ENCODE peak calls at places on chromosomes 13 and 19, in four cellular contexts. X is H1, H is GM12878, I is HepG2. Q is an unnamed sample.

GRCh38 chr13:98399756-98400155 is 177.2 kb downstream of the STK24 start:
- DNase-seq in I (no peak), H (no peak), X (no peak), Q (no peak)

GRCh38 chr19:3146677-3147100 is 10.9 kb downstream of the GNA15 start:
- DNase-seq in X (no peak), H (no peak), I (peak), Q (peak)

GRCh38 chr19:2722541-2723344 is 1.6 kb upstream of the DIRAS1 start:
- DNase-seq in I (no peak), H (no peak), X (no peak), Q (no peak)

GRCh38 chr19:8174706-8175105 is 25.3 kb upstream of the FBN3 start:
- DNase-seq in H (no peak), X (no peak), I (no peak), Q (no peak)

GRCh38 chr13:44470623-44471562 is 97.3 kb downstream of the SERP2 start:
- DNase-seq in H (no peak), I (peak), X (no peak), Q (no peak)

GRCh38 chr13:28753208-28753892 is 34.6 kb upstream of the SLC46A3 start:
- DNase-seq in H (no peak), X (no peak), I (peak), Q (peak)

GRCh38 chr13:91174886-91175501 is 172.5 kb upstream of the MIR17HG start:
- DNase-seq in H (no peak), X (no peak), I (no peak), Q (no peak)

GRCh38 chr13:23799945-23800344 is 89.3 kb downstream of the MIPEP start:
- DNase-seq in I (no peak), X (no peak), H (peak), Q (no peak)

GRCh38 chr19:12783226-12783848 is 7.9 kb upstream of the JUNB start:
- DNase-seq in I (no peak), X (no peak), H (no peak), Q (no peak)

GRCh38 chr13:43492281-43492680 is 294.5 kb downstream of the ENOX1 start:
- DNase-seq in H (no peak), X (no peak), I (no peak), Q (no peak)

GRCh38 chr13:103238441-103238840 is 172.2 kb upstream of the SLC10A2 start:
- DNase-seq in X (no peak), H (no peak), I (no peak), Q (no peak)

GRCh38 chr13:20127263-20127562 is 33.6 kb downstream of the GJA3 start:
- DNase-seq in H (no peak), X (no peak), I (peak), Q (no peak)

GRCh38 chr19:2041686-2042484 is 9.2 kb downstream of the MKNK2 start:
- DNase-seq in I (no peak), X (peak), H (peak), Q (peak)

GRCh38 chr19:46384396-46384795 is 29.0 kb downstream of the CCDC8 start:
- DNase-seq in X (no peak), H (no peak), I (no peak), Q (no peak)

GRCh38 chr13:50396001-50396400 is 380.8 kb downstream of the KCNRG start:
- DNase-seq in H (no peak), I (no peak), X (no peak), Q (no peak)

GRCh38 chr19:13938361-13939027 is at the start of gene PODNL1:
- DNase-seq in X (no peak), H (no peak), I (no peak), Q (no peak)

GRCh38 chr19:4647676-4648644 is 8.6 kb downstream of the TNFAIP8L1 start:
- DNase-seq in X (no peak), H (no peak), I (no peak), Q (no peak)

GRCh38 chr13:35714096-35714495 is 237.6 kb upstream of the MAB21L1 start:
- DNase-seq in X (no peak), H (no peak), I (no peak), Q (no peak)

GRCh38 chr13:84607614-84608013 is 725.3 kb upstream of the SLITRK1 start:
- DNase-seq in I (no peak), H (no peak), X (no peak), Q (no peak)

GRCh38 chr13:53206455-53206854 is 177.8 kb downstream of the OLFM4 start:
- DNase-seq in X (no peak), I (no peak), H (no peak), Q (no peak)

GRCh38 chr13:39531646-39532045 is 71.3 kb downstream of the LHFPL6 start:
- DNase-seq in X (no peak), I (no peak), H (no peak), Q (no peak)

DNA sequence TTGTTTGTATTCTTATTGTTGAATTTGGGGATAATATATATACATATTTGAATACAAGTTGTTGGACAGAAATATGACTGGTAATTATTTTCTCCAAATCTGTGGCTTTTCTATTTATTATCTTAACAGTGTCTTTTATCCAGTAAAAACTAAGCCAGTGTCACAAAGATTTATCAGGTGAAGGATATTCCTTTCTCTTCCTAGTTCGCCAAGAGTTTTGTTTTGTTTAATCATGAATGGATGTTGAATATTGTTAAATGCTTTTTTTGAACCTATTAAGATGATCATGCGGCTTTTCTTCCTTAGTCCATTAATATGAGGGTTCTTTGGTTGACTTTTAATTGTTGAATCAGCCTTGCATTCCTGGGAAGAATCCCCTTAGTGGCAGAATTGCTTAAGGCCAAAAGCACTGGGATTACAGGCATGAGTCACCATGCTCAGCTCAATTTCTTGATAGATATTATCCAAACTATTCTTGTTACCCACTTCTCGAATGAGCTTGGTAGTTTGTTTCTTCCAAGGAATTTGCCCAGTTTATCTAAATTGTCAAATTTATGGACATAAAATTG is 53.3 kb downstream of the TEX26 start:
- DNase-seq in H (no peak), I (no peak), X (no peak), Q (no peak)
- TF ChIP-seq ZNF274 in H (no peak), I (no peak), X (no peak), Q (no peak)

DNA sequence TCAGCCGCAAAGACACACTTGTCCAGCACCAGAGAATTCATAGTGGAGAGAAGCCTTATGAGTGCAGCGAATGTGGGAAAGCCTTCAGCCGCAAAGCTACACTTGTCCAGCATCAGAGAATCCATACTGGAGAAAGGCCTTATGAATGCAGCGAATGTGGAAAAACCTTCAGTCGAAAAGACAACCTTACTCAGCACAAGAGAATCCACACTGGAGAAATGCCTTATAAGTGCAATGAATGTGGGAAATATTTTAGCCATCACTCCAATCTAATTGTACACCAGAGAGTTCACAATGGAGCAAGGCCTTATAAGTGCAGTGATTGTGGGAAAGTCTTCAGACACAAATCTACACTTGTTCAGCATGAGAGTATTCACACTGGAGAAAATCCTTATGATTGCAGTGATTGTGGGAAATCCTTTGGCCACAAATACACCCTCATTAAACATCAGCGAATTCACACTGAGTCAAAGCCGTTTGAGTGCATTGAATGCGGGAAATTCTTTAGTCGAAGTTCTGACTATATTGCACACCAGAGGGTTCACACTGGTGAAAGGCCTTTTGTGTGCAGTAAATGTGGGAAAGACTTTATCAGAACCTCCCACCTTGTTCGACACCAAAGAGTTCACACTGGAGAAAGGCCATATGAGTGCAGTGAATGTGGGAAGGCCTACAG is 6.8 kb downstream of the ZNF134 start:
- DNase-seq in H (no peak), I (no peak), X (no peak), Q (no peak)
- TF ChIP-seq SUZ12 in H (no peak), I (no peak), X (no peak), Q (no peak)

GRCh38 chr19:53874384-53874995 is 6.8 kb downstream of the MYADM start:
- DNase-seq in H (no peak), I (no peak), X (no peak), Q (no peak)
- TF ChIP-seq ZNF274 in H (no peak), I (no peak), X (no peak), Q (no peak)

DNA sequence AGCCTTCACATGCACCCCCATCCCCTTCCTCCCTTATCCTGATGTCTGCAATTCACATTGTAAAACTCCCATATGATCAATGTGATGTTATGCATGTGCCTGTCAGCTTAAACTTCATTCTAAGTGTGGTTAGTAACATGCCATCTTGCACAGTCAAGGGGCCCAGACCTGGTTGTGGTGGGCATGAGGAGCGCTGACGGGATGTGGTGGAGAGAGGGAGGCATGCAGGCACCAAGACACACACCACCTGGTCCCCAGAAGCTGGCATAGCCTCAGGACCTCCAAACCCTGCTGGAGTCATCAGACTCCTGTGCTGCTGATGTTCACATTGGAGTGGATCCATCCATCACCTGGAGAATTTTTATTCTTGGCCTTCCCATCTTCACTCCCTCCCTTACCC is 90.5 kb upstream of the ABCC4 start:
- DNase-seq in I (no peak), X (no peak), H (no peak), Q (no peak)
- TF ChIP-seq SUZ12 in I (no peak), X (no peak), H (no peak), Q (no peak)

GRCh38 chr19:31613683-31614219 is 264.5 kb upstream of the TSHZ3 start:
- DNase-seq in H (no peak), X (no peak), I (no peak), Q (no peak)
- TF ChIP-seq ZNF274 in H (no peak), X (no peak), I (no peak), Q (no peak)

DNA sequence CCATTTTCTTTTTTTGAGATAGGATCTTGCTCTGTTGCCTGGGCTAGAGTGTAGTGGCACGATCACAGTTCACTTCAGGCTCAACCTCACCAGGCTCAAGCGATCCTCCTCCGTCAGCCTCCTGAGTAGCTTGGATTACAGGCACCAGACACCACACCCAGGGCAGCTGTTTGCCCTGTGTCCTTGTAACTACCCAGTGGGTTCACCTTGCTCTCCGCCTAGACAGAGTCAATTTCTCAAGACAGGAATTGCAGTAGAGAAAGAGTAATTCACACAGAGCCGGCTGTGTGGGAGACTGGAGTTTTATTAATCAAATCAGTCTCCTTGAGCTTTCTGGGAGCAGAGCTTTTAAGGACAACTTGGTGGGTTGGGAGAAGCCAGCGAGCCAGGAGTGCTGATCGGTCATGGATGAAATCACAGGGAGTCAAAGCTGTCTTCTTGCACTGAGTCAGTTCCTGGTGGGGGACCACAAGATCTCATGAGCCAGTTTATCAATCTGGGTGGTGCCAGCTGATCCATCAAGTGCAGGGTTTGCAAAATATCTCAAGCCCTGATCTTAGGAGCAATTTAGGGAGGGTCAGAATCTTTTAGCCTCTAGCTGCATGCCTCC is 20.6 kb upstream of the ADGRE1 start:
- DNase-seq in X (no peak), I (no peak), H (no peak), Q (no peak)
- TF ChIP-seq SUZ12 in X (no peak), I (no peak), H (no peak), Q (no peak)

Q was measured in NT2/D1.